ENCODE peak calls at places on chromosomes 3 and 15, in nine cellular contexts. H, D, W, Q, O, S, Y, B and K are unnamed samples.

GRCh38 chr3:197349368-197349767 is 51.0 kb upstream of the DLG1 start:
- DNase-seq in D (no peak), Y (no peak), S (peak), B (no peak), O (no peak), H (no peak), Q (no peak), W (no peak), K (no peak)

GRCh38 chr3:161576733-161577510 is 80.3 kb downstream of the OTOL1 start:
- DNase-seq in O (no peak), Y (no peak), D (no peak), Q (peak), W (no peak), B (no peak), S (no peak), H (no peak), K (no peak)

GRCh38 chr3:188947983-188948657 is 223.7 kb upstream of the TPRG1 start:
- DNase-seq in D (peak), S (peak), O (peak), Q (peak), W (peak), Y (peak), B (no peak), H (peak), K (peak)

GRCh38 chr3:77931272-77932009 is 891.5 kb downstream of the ROBO2 start:
- DNase-seq in B (no peak), W (no peak), Y (no peak), H (no peak), S (no peak), Q (peak), O (no peak), D (no peak), K (no peak)

GRCh38 chr15:91407237-91407889 is 307.3 kb downstream of the SV2B start:
- DNase-seq in W (no peak), Q (no peak), H (peak), Y (no peak), S (peak), D (no peak), O (no peak), B (no peak), K (peak)

GRCh38 chr3:178203152-178203551 is 333.1 kb upstream of the KCNMB2 start:
- DNase-seq in Q (no peak), B (no peak), Y (peak), W (no peak), O (no peak), S (no peak), D (no peak), H (no peak), K (no peak)

GRCh38 chr3:188553569-188553968 is 399.6 kb downstream of the LPP start:
- DNase-seq in D (no peak), W (no peak), S (no peak), H (no peak), B (no peak), Y (no peak), O (no peak), Q (no peak), K (no peak)

GRCh38 chr3:82012775-82013174 is 251.3 kb upstream of the GBE1 start:
- DNase-seq in H (no peak), Q (no peak), B (no peak), D (no peak), O (no peak), Y (no peak), S (no peak), W (no peak), K (no peak)

GRCh38 chr3:40299721-40300335 is 9.7 kb upstream of the EIF1B start:
- DNase-seq in O (no peak), B (no peak), S (no peak), D (no peak), W (no peak), Q (no peak), H (peak), Y (no peak), K (no peak)

GRCh38 chr15:45429974-45430792 is 51.8 kb upstream of the GATM start:
- DNase-seq in O (no peak), Y (no peak), Q (no peak), S (peak), W (peak), B (peak), H (peak), D (peak), K (no peak)